ENCODE peak calls at places on chromosomes 11 and 22, in five cellular contexts. O, W, K, Y and G are unnamed samples. For H3K4me1, the result is how much of the 10 kb centered on the place peaks cover.

GRCh38 chr11:74699615-74700396 is 31.4 kb downstream of the CHRDL2 start:
- DNase-seq in O (no peak), W (no peak), K (no peak), Y (no peak), G (no peak)

GRCh38 chr11:127345819-127346459 is 345.4 kb upstream of the KIRREL3 start:
- DNase-seq in O (peak), W (peak), K (peak), Y (peak), G (peak)

GRCh38 chr11:83819936-83820549 is 533.9 kb upstream of the CCDC90B start:
- DNase-seq in O (peak), W (peak), K (peak), Y (peak), G (peak)

GRCh38 chr11:22341582-22341919 is 3.4 kb downstream of the SLC17A6 start:
- DNase-seq in O (peak), W (no peak), K (no peak), Y (peak), G (peak)

GRCh38 chr11:103988595-103988969 is 47.9 kb upstream of the DDI1 start:
- DNase-seq in O (no peak), W (no peak), K (peak), Y (no peak), G (no peak)

GRCh38 chr11:87097582-87097981 is 59.8 kb downstream of the TMEM135 start:
- DNase-seq in O (peak), W (peak), K (peak), Y (peak), G (peak)

GRCh38 chr11:75733346-75734107 is 15.9 kb downstream of the MOGAT2 start:
- DNase-seq in O (no peak), W (peak), K (peak), Y (peak), G (peak)

GRCh38 chr11:86798988-86799387 is 1.4 kb upstream of the PRSS23 start:
- DNase-seq in O (no peak), W (no peak), K (peak), Y (peak), G (no peak)

GRCh38 chr22:39130152-39130704 is 22.3 kb downstream of the CBX7 start:
- DNase-seq in O (no peak), W (no peak), K (no peak), Y (no peak), G (peak)

GRCh38 chr11:94150704-94151103 is 22.1 kb downstream of the PANX1 start:
- DNase-seq in O (no peak), W (no peak), K (no peak), Y (no peak), G (no peak)

GRCh38 chr22:40855960-40856512 is 403 bp downstream of the ST13 start:
- DNase-seq in O (peak), W (peak), K (no peak), Y (peak), G (peak)

GRCh38 chr11:69086152-69086551 is 37.4 kb downstream of the TPCN2 start:
- DNase-seq in O (peak), W (no peak), K (no peak), Y (no peak), G (peak)

GRCh38 chr11:73586791-73587190 is 11.1 kb downstream of the FAM168A start:
- DNase-seq in O (no peak), W (no peak), K (no peak), Y (no peak), G (no peak)

GRCh38 chr11:72225411-72225951 is 914 bp downstream of the INPPL1 start:
- DNase-seq in O (peak), W (peak), K (peak), Y (peak), G (peak)

GRCh38 chr22:23158516-23159286 is 13.4 kb downstream of the RAB36 start:
- DNase-seq in O (no peak), W (no peak), K (no peak), Y (no peak), G (no peak)

GRCh38 chr11:27215471-27216267 is 147.3 kb downstream of the CCDC34 start:
- DNase-seq in O (no peak), W (no peak), K (no peak), Y (no peak), G (no peak)

GRCh38 chr11:127825185-127825584 is 762.2 kb downstream of the ETS1 start:
- DNase-seq in O (no peak), W (no peak), K (no peak), Y (no peak), G (no peak)

GRCh38 chr11:3707176-3707575 is 36.0 kb upstream of the CHRNA10 start:
- DNase-seq in O (no peak), W (no peak), K (no peak), Y (no peak), G (no peak)

GRCh38 chr11:63933459-63933858 is 5.3 kb upstream of the NAA40 start:
- DNase-seq in O (no peak), W (no peak), K (no peak), Y (no peak), G (no peak)

GRCh38 chr11:6587360-6587953 is 16.0 kb downstream of the RRP8 start:
- DNase-seq in O (no peak), W (no peak), K (no peak), Y (no peak), G (no peak)

GRCh38 chr11:104999716-105000115 is 23.3 kb downstream of the CASP5 start:
- DNase-seq in O (no peak), W (no peak), K (no peak), Y (no peak), G (no peak)

GRCh38 chr22:28239941-28240340 is 320.9 kb upstream of the PITPNB start:
- DNase-seq in O (no peak), W (no peak), K (no peak), Y (no peak), G (no peak)

GRCh38 chr22:39362271-39362670 is 12.5 kb downstream of the SYNGR1 start:
- DNase-seq in O (peak), W (no peak), K (no peak), Y (no peak), G (no peak)

GRCh38 chr11:19116315-19116970 is 525 bp upstream of the ZDHHC13 start:
- DNase-seq in O (peak), W (no peak), K (no peak), Y (no peak), G (peak)

GRCh38 chr11:113841691-113842090 is 33.7 kb downstream of the USP28 start:
- DNase-seq in O (no peak), W (no peak), K (no peak), Y (no peak), G (no peak)

DNA sequence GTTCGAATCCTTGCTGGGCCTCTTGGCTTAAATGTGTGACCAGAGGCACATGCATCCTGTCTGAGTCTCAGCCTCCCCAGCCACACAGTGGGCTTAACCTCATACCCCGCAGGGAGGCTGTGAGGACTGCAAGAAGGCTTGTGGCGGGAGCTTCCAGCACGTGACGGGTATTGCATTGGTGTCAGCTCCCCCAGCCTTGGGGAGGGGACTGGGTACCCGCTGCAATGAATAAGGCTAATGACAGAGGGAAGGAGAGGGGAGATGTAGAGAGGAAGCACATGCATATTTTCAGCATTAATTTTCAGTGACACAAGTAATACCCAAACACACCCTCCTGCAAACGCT is 8.1 kb downstream of the RASD2 start:
- DNase-seq in O (no peak), W (no peak), K (no peak), Y (no peak), G (peak)
- TF ChIP-seq CTCF in O (no peak), W (no peak), K (no peak), Y (no peak), G (peak)

DNA sequence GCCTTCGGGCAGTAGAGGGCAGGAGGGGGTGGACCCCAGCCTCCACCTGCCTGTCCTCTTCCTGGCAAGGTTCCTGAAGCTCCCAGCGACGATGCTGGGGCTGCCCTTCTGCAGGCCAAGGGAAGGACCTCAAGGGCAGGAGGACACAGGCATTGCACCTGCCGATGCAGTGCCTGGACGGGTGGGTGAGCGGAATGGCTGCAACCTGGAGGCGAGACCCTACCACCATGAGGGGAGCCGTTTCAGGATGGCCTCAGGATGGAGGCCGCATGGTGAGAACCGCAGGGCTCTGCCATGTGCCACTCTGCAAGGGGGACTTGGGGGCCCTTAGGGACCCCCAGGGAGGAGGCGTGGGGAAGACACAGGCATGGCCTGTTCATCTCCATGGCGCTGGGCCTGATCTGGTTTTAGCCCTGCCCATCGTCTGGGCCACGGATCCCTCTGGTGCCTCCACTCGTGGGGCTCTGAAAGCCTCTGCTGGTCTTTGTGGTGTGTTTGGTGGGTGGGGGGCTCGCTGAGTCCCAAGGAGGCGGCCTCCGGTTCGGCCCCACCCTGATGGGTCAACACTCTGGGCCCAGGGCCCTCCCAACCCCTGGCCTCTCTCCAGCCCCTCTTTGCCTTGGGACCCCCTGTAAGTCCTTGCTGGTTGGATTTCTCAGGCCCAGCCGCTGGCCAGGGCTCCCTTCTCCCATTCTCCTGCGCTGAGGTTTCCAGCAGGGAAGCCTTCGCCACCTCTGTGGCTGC is 1.3 kb upstream of the LSP1 start:
- DNase-seq in O (no peak), W (no peak), K (no peak), Y (no peak), G (no peak)
- H3K4me1 ChIP-seq in O (under half), W (under half), K (under half), Y (under half), G (under half)

GRCh38 chr11:129992161-129992944 is 10.3 kb downstream of the PRDM10 start:
- DNase-seq in O (peak), W (peak), K (peak), Y (peak), G (peak)
- TF ChIP-seq EZH2phosphoT487 in O (no peak), W (no peak), K (no peak), Y (no peak), G (no peak)

DNA sequence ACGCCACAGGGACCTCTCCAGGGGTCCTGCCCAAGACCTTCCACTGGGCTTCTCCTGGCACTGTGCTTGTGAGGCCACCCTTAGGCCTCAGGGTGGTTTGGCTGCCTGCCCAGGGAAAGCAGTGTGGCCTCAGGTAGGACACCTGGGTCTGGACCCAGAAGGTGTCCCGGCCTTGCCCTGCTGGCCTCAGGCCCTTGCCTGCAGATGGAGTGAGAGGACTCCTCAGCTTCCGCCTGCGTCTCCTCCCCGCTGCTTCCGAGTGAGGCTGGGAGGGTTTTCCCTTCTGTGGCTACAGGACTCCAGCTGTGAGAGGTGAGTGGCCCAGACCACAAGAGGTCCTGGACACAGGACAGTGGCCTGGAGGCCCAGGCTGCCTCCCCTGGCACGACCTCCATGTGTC is 60.4 kb downstream of the WNT7B start:
- DNase-seq in O (no peak), W (no peak), K (no peak), Y (no peak), G (no peak)
- TF ChIP-seq CTCF in O (no peak), W (no peak), K (no peak), Y (no peak), G (no peak)

GRCh38 chr11:203945-204586 is 3.1 kb downstream of the BET1L start:
- DNase-seq in O (no peak), W (no peak), K (no peak), Y (no peak), G (no peak)
- H3K4me1 ChIP-seq in O (under half), W (under half), K (under half), Y (under half), G (under half)

DNA sequence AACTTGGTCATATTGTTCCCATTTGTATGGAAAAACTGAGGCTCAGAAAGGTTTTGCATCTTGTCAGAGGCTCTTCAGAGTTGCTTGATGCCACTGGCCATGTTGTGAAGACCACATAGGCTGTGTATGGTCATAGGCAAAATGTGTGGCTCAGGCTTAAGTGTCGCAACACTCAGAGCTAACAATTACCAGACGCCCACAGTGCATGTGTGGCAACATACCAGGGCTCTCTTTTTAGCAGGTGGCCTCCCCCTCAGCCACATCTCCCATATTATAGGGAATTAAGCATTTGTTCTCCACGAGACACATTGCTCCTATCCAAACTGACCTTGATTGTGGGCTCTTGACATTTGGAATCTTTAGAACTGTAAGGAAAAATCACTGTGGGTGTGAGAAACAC is 802.5 kb downstream of the DLG2 start:
- DNase-seq in O (no peak), W (no peak), K (no peak), Y (no peak), G (no peak)
- TF ChIP-seq EZH2phosphoT487 in O (no peak), W (no peak), K (no peak), Y (no peak), G (no peak)